ENCODE peak calls at places on chromosomes 6 and 20, in five cellular contexts. G is glutamatergic neuron; J is Kasumi-1; U is activated T-cell treated with anti-CD3 and anti-CD28 coated beads, Interleukin-2, amount 50 U/mL, for 72 hours; L is GM12865. C is an unnamed sample.

GRCh38 chr20:15346657-15347280 is 1009.4 kb upstream of the FLRT3 start:
- DNase-seq in G (no peak), J (no peak), U (no peak), L (no peak), C (no peak)

GRCh38 chr6:108673602-108674001 is 112.9 kb downstream of the FOXO3 start:
- DNase-seq in G (no peak), J (no peak), U (no peak), L (no peak), C (no peak)

GRCh38 chr20:13220194-13220856 is 749 bp upstream of the ISM1 start:
- DNase-seq in G (peak; percentile 73), J (no peak), U (peak; percentile 36), L (no peak), C (peak; percentile 82)

GRCh38 chr20:3313681-3314080 is 74.7 kb upstream of the SLC4A11 start:
- DNase-seq in G (no peak), J (peak; percentile 46), U (no peak), L (no peak), C (no peak)

GRCh38 chr20:49889943-49890650 is 25.2 kb downstream of the SPATA2 start:
- DNase-seq in G (no peak), J (no peak), U (no peak), L (no peak), C (no peak)

GRCh38 chr6:15132854-15133670 is 112.8 kb upstream of the JARID2 start:
- DNase-seq in G (no peak), J (no peak), U (no peak), L (no peak), C (no peak)

GRCh38 chr20:58651548-58651822 is 402 bp downstream of the STX16 start:
- DNase-seq in G (no peak), J (no peak), U (no peak), L (no peak), C (no peak)

GRCh38 chr20:60845146-60845545 is 406.9 kb upstream of the CDH4 start:
- DNase-seq in G (no peak), J (no peak), U (no peak), L (no peak), C (no peak)

GRCh38 chr6:65123516-65123915 is 583.5 kb downstream of the EYS start:
- DNase-seq in G (no peak), J (no peak), U (no peak), L (no peak), C (no peak)

GRCh38 chr20:52953020-52953419 is 19.1 kb upstream of the TSHZ2 start:
- DNase-seq in G (no peak), J (no peak), U (no peak), L (no peak), C (no peak)

GRCh38 chr6:170142559-170142958 is 148.3 kb downstream of the DLL1 start:
- DNase-seq in G (no peak), J (no peak), U (no peak), L (no peak), C (no peak)

GRCh38 chr6:41836022-41836659 is 48.6 kb downstream of the TOMM6 start:
- DNase-seq in G (no peak), J (peak; percentile 21), U (no peak), L (no peak), C (no peak)

GRCh38 chr6:80638222-80639055 is 532.0 kb downstream of the BCKDHB start:
- DNase-seq in G (peak; percentile 52), J (peak; percentile 90), U (no peak), L (peak; percentile 37), C (no peak)

GRCh38 chr6:32906539-32906938 is 34.3 kb downstream of the HLA-DMB start:
- DNase-seq in G (no peak), J (no peak), U (no peak), L (no peak), C (no peak)

GRCh38 chr6:163170294-163170883 is 244.1 kb upstream of the QKI start:
- DNase-seq in G (no peak), J (peak; percentile 60), U (peak; percentile 31), L (peak; percentile 35), C (no peak)

GRCh38 chr20:58816957-58817651 is 33.6 kb downstream of the GNAS-AS1 start:
- DNase-seq in G (no peak), J (no peak), U (no peak), L (no peak), C (no peak)

GRCh38 chr6:78605909-78606446 is 261.4 kb upstream of the IRAK1BP1 start:
- DNase-seq in G (no peak), J (no peak), U (no peak), L (no peak), C (no peak)

GRCh38 chr20:45963059-45964011 is 8.7 kb downstream of the ZNF335 start:
- DNase-seq in G (no peak), J (peak; percentile 49), U (no peak), L (peak; percentile 74), C (no peak)

GRCh38 chr6:143529095-143529494 is 17.6 kb upstream of the FUCA2 start:
- DNase-seq in G (no peak), J (peak; percentile 64), U (no peak), L (peak; percentile 17), C (no peak)

GRCh38 chr6:16337280-16337975 is 99.0 kb downstream of the GMPR start:
- DNase-seq in G (peak; percentile 51), J (no peak), U (no peak), L (no peak), C (no peak)

GRCh38 chr20:63567382-63568169 is 6.5 kb downstream of the HELZ2 start:
- DNase-seq in G (no peak), J (peak; percentile 68), U (peak; percentile 76), L (peak; percentile 87), C (no peak)

GRCh38 chr20:2195614-2196013 is 94.0 kb downstream of the STK35 start:
- DNase-seq in G (no peak), J (no peak), U (no peak), L (no peak), C (no peak)

GRCh38 chr20:7144464-7144863 is 377.0 kb downstream of the BMP2 start:
- DNase-seq in G (no peak), J (no peak), U (no peak), L (no peak), C (no peak)

GRCh38 chr6:37850243-37850642 is 30.7 kb downstream of the ZFAND3 start:
- DNase-seq in G (no peak), J (no peak), U (no peak), L (no peak), C (no peak)

GRCh38 chr20:37102571-37102970 is 6.8 kb upstream of the RBL1 start:
- DNase-seq in G (no peak), J (no peak), U (no peak), L (no peak), C (no peak)

GRCh38 chr20:5513975-5514516 is 197.3 kb upstream of the PROKR2 start:
- DNase-seq in G (no peak), J (no peak), U (no peak), L (no peak), C (no peak)

GRCh38 chr6:157763129-157763893 is 59.7 kb upstream of the SNX9 start:
- DNase-seq in G (no peak), J (no peak), U (no peak), L (peak; percentile 41), C (no peak)

GRCh38 chr6:156166093-156166492 is 611.1 kb upstream of the ARID1B start:
- DNase-seq in G (no peak), J (no peak), U (no peak), L (no peak), C (no peak)

C was measured in ecto neural progenitor cell.